ENCODE peak calls at places on chromosomes 3 and 15, in four cellular contexts. S is glutamatergic neuron, X is posterior cingulate gyrus, K is transverse colon. G is an unnamed sample.

GRCh38 chr15:75163150-75163564 is 38.5 kb upstream of the C15orf39 start:
- DNase-seq in S (no peak), X (no peak), K (no peak), G (no peak)

GRCh38 chr3:37135561-37135960 is 38.8 kb downstream of the LRRFIP2 start:
- DNase-seq in S (no peak), X (no peak), K (no peak), G (no peak)

GRCh38 chr3:43766672-43767465 is 76.1 kb downstream of the ABHD5 start:
- DNase-seq in S (no peak), X (no peak), K (no peak), G (no peak)

GRCh38 chr15:74307827-74308642 is 59.4 kb downstream of the CYP11A1 start:
- DNase-seq in S (peak), X (peak), K (peak), G (peak)

GRCh38 chr3:133535971-133536634 is 37.4 kb upstream of the CDV3 start:
- DNase-seq in S (no peak), X (no peak), K (peak), G (peak)

GRCh38 chr3:176954517-176954916 is 242.8 kb downstream of the TBL1XR1 start:
- DNase-seq in S (no peak), X (no peak), K (no peak), G (no peak)

GRCh38 chr3:65284971-65285370 is 597.2 kb upstream of the ADAMTS9 start:
- DNase-seq in S (no peak), X (no peak), K (no peak), G (no peak)

GRCh38 chr15:41568350-41569017 is 9.5 kb downstream of the TYRO3 start:
- DNase-seq in S (no peak), X (peak), K (no peak), G (peak)

GRCh38 chr3:144496116-144496835 is 524.7 kb downstream of the DIPK2A start:
- DNase-seq in S (no peak), X (peak), K (no peak), G (no peak)

GRCh38 chr3:42762046-42762724 is 10.9 kb downstream of the CCDC13 start:
- DNase-seq in S (no peak), X (no peak), K (no peak), G (no peak)

GRCh38 chr3:106542101-106542769 is 673.4 kb upstream of the CBLB start:
- DNase-seq in S (no peak), X (no peak), K (no peak), G (no peak)

GRCh38 chr3:70822777-70823176 is 510.3 kb upstream of the MDFIC2 start:
- DNase-seq in S (no peak), X (no peak), K (no peak), G (no peak)

GRCh38 chr3:111712294-111713180 is 117.4 kb upstream of the ZBED2 start:
- DNase-seq in S (peak), X (no peak), K (no peak), G (no peak)

GRCh38 chr15:66603301-66604179 is 37.7 kb upstream of the LCTL start:
- DNase-seq in S (peak), X (peak), K (peak), G (peak)

GRCh38 chr3:139230391-139230790 is 113.4 kb upstream of the MRPS22 start:
- DNase-seq in S (no peak), X (no peak), K (no peak), G (no peak)

GRCh38 chr3:138062626-138063025 is 52.7 kb downstream of the CLDN18 start:
- DNase-seq in S (no peak), X (no peak), K (no peak), G (no peak)

GRCh38 chr3:48433472-48434118 is 3.7 kb upstream of the PLXNB1 start:
- DNase-seq in S (no peak), X (no peak), K (peak), G (peak)

GRCh38 chr15:48507416-48508065 is 138.0 kb downstream of the FBN1 start:
- DNase-seq in S (no peak), X (no peak), K (no peak), G (no peak)

GRCh38 chr3:14141602-14142315 is 16.9 kb downstream of the TMEM43 start:
- DNase-seq in S (no peak), X (no peak), K (no peak), G (no peak)

G was measured in stomach.